ENCODE peak calls at places on chromosomes 2 and 18, in seven cellular contexts. S, W, O, P, T, H and F are unnamed samples.

GRCh38 chr18:42190643-42191042 is 235.6 kb downstream of the PIK3C3 start:
- DNase-seq in S (no peak), W (no peak), O (no peak), P (no peak), T (no peak), H (no peak), F (no peak)

GRCh38 chr2:9201185-9201891 is 5.3 kb upstream of the ASAP2 start:
- DNase-seq in S (no peak), W (no peak), O (no peak), P (peak), T (peak), H (peak), F (no peak)

GRCh38 chr2:144456680-144457079 is 63.2 kb downstream of the ZEB2 start:
- DNase-seq in S (no peak), W (no peak), O (no peak), P (peak), T (peak), H (peak), F (no peak)

GRCh38 chr2:43762286-43762685 is 11.6 kb upstream of the DYNC2LI1 start:
- DNase-seq in S (no peak), W (no peak), O (no peak), P (no peak), T (no peak), H (no peak), F (no peak)

GRCh38 chr2:239717706-239718105 is 307.4 kb downstream of the NDUFA10 start:
- DNase-seq in S (no peak), W (no peak), O (no peak), P (no peak), T (no peak), H (no peak), F (no peak)

GRCh38 chr2:240701091-240701735 is 9.5 kb downstream of the AQP12A start:
- DNase-seq in S (peak), W (no peak), O (no peak), P (no peak), T (no peak), H (no peak), F (no peak)

GRCh38 chr2:203928849-203929248 is 7.7 kb upstream of the ICOS start:
- DNase-seq in S (peak), W (no peak), O (no peak), P (no peak), T (peak), H (no peak), F (no peak)

GRCh38 chr2:9781252-9781651 is 62.0 kb upstream of the TAF1B start:
- DNase-seq in S (no peak), W (no peak), O (no peak), P (peak), T (no peak), H (no peak), F (no peak)

GRCh38 chr18:77090546-77091200 is 41.9 kb downstream of the MBP start:
- DNase-seq in S (no peak), W (no peak), O (peak), P (no peak), T (no peak), H (no peak), F (no peak)

GRCh38 chr2:100411841-100412292 is 5.6 kb downstream of the CHST10 start:
- DNase-seq in S (peak), W (no peak), O (no peak), P (no peak), T (no peak), H (no peak), F (peak)

GRCh38 chr18:78242307-78242643 is 737.3 kb upstream of the SALL3 start:
- DNase-seq in S (no peak), W (no peak), O (no peak), P (no peak), T (no peak), H (no peak), F (no peak)

GRCh38 chr2:44549099-44549471 is 187.3 kb downstream of the CAMKMT start:
- DNase-seq in S (no peak), W (no peak), O (no peak), P (peak), T (peak), H (peak), F (no peak)